ENCODE peak calls at places on chromosomes 3 and 15, in seven cellular contexts. One of them, this sample, is unnamed.

GRCh38 chr3:11641683-11642407 is 1.9 kb downstream of the VGLL4 start:
- DNase-seq in HCEC 1CT: peak; percentile 64
- DNase-seq in foreskin fibroblast: peak; percentile 73
- DNase-seq in stimulated activated CD8-positive, alpha-beta memory T cell treated with anti-CD3 and anti-CD28 coated beads, Interleukin-12 subunit alpha, Interleukin-12 subunit beta, amount 100 ng/mL, for 1 hour: no peak
- DNase-seq in Karpas-422: peak; percentile 77
- DNase-seq in heart right ventricle: no peak
- DNase-seq in epithelial cell of esophagus: peak; percentile 39
- DNase-seq in this sample: peak; percentile 81

GRCh38 chr3:133464573-133464972 is 64.7 kb downstream of the BFSP2 start:
- DNase-seq in Karpas-422: peak; percentile 85
- DNase-seq in HCEC 1CT: peak; percentile 46
- DNase-seq in foreskin fibroblast: peak; percentile 66
- DNase-seq in stimulated activated CD8-positive, alpha-beta memory T cell treated with anti-CD3 and anti-CD28 coated beads, Interleukin-12 subunit alpha, Interleukin-12 subunit beta, amount 100 ng/mL, for 1 hour: no peak
- DNase-seq in epithelial cell of esophagus: peak; percentile 30
- DNase-seq in heart right ventricle: no peak
- DNase-seq in this sample: no peak

GRCh38 chr3:126845910-126846309 is 137.0 kb upstream of the PLXNA1 start:
- DNase-seq in heart right ventricle: no peak
- DNase-seq in epithelial cell of esophagus: no peak
- DNase-seq in stimulated activated CD8-positive, alpha-beta memory T cell treated with anti-CD3 and anti-CD28 coated beads, Interleukin-12 subunit alpha, Interleukin-12 subunit beta, amount 100 ng/mL, for 1 hour: no peak
- DNase-seq in foreskin fibroblast: no peak
- DNase-seq in HCEC 1CT: no peak
- DNase-seq in Karpas-422: no peak
- DNase-seq in this sample: no peak

GRCh38 chr3:177804032-177804431 is 606.8 kb upstream of the TBL1XR1 start:
- DNase-seq in epithelial cell of esophagus: no peak
- DNase-seq in heart right ventricle: no peak
- DNase-seq in stimulated activated CD8-positive, alpha-beta memory T cell treated with anti-CD3 and anti-CD28 coated beads, Interleukin-12 subunit alpha, Interleukin-12 subunit beta, amount 100 ng/mL, for 1 hour: no peak
- DNase-seq in HCEC 1CT: no peak
- DNase-seq in foreskin fibroblast: no peak
- DNase-seq in Karpas-422: no peak
- DNase-seq in this sample: no peak

GRCh38 chr3:163817015-163817414 is 1261.3 kb downstream of the SI start:
- DNase-seq in HCEC 1CT: no peak
- DNase-seq in heart right ventricle: no peak
- DNase-seq in foreskin fibroblast: no peak
- DNase-seq in stimulated activated CD8-positive, alpha-beta memory T cell treated with anti-CD3 and anti-CD28 coated beads, Interleukin-12 subunit alpha, Interleukin-12 subunit beta, amount 100 ng/mL, for 1 hour: no peak
- DNase-seq in Karpas-422: no peak
- DNase-seq in epithelial cell of esophagus: no peak
- DNase-seq in this sample: no peak

GRCh38 chr15:95459288-95459687 is 871.2 kb upstream of the NR2F2 start:
- DNase-seq in Karpas-422: no peak
- DNase-seq in heart right ventricle: no peak
- DNase-seq in foreskin fibroblast: peak; percentile 8
- DNase-seq in HCEC 1CT: peak; percentile 3
- DNase-seq in stimulated activated CD8-positive, alpha-beta memory T cell treated with anti-CD3 and anti-CD28 coated beads, Interleukin-12 subunit alpha, Interleukin-12 subunit beta, amount 100 ng/mL, for 1 hour: no peak
- DNase-seq in epithelial cell of esophagus: peak; percentile 49
- DNase-seq in this sample: no peak

GRCh38 chr3:63245842-63246241 is 32.3 kb upstream of the SYNPR start:
- DNase-seq in heart right ventricle: no peak
- DNase-seq in stimulated activated CD8-positive, alpha-beta memory T cell treated with anti-CD3 and anti-CD28 coated beads, Interleukin-12 subunit alpha, Interleukin-12 subunit beta, amount 100 ng/mL, for 1 hour: no peak
- DNase-seq in HCEC 1CT: no peak
- DNase-seq in epithelial cell of esophagus: no peak
- DNase-seq in foreskin fibroblast: no peak
- DNase-seq in Karpas-422: no peak
- DNase-seq in this sample: no peak

GRCh38 chr3:143668924-143669790 is 179.1 kb downstream of the SLC9A9 start:
- DNase-seq in heart right ventricle: no peak
- DNase-seq in foreskin fibroblast: peak; percentile 67
- DNase-seq in epithelial cell of esophagus: no peak
- DNase-seq in stimulated activated CD8-positive, alpha-beta memory T cell treated with anti-CD3 and anti-CD28 coated beads, Interleukin-12 subunit alpha, Interleukin-12 subunit beta, amount 100 ng/mL, for 1 hour: no peak
- DNase-seq in Karpas-422: no peak
- DNase-seq in HCEC 1CT: peak; percentile 25
- DNase-seq in this sample: peak; percentile 23

GRCh38 chr15:39788108-39788507 is 5.5 kb upstream of the FSIP1 start:
- DNase-seq in HCEC 1CT: peak; percentile 9
- DNase-seq in epithelial cell of esophagus: no peak
- DNase-seq in Karpas-422: no peak
- DNase-seq in heart right ventricle: no peak
- DNase-seq in foreskin fibroblast: peak; percentile 44
- DNase-seq in stimulated activated CD8-positive, alpha-beta memory T cell treated with anti-CD3 and anti-CD28 coated beads, Interleukin-12 subunit alpha, Interleukin-12 subunit beta, amount 100 ng/mL, for 1 hour: no peak
- DNase-seq in this sample: no peak

GRCh38 chr3:11642455-11643162 is 1.1 kb downstream of the VGLL4 start:
- DNase-seq in foreskin fibroblast: peak; percentile 85
- DNase-seq in epithelial cell of esophagus: peak; percentile 46
- DNase-seq in heart right ventricle: peak; percentile 75
- DNase-seq in Karpas-422: peak; percentile 91
- DNase-seq in stimulated activated CD8-positive, alpha-beta memory T cell treated with anti-CD3 and anti-CD28 coated beads, Interleukin-12 subunit alpha, Interleukin-12 subunit beta, amount 100 ng/mL, for 1 hour: peak; percentile 36
- DNase-seq in HCEC 1CT: peak; percentile 76
- DNase-seq in this sample: peak; percentile 61

GRCh38 chr15:67025719-67026118 is 39.7 kb upstream of the SMAD3 start:
- DNase-seq in foreskin fibroblast: peak; percentile 84
- DNase-seq in Karpas-422: no peak
- DNase-seq in heart right ventricle: peak; percentile 40
- DNase-seq in epithelial cell of esophagus: no peak
- DNase-seq in HCEC 1CT: peak; percentile 68
- DNase-seq in stimulated activated CD8-positive, alpha-beta memory T cell treated with anti-CD3 and anti-CD28 coated beads, Interleukin-12 subunit alpha, Interleukin-12 subunit beta, amount 100 ng/mL, for 1 hour: no peak
- DNase-seq in this sample: peak; percentile 57

GRCh38 chr15:67189326-67190051 is 65.0 kb downstream of the AAGAB start:
- DNase-seq in HCEC 1CT: no peak
- DNase-seq in Karpas-422: no peak
- DNase-seq in foreskin fibroblast: no peak
- DNase-seq in heart right ventricle: peak; percentile 85
- DNase-seq in epithelial cell of esophagus: no peak
- DNase-seq in stimulated activated CD8-positive, alpha-beta memory T cell treated with anti-CD3 and anti-CD28 coated beads, Interleukin-12 subunit alpha, Interleukin-12 subunit beta, amount 100 ng/mL, for 1 hour: no peak
- DNase-seq in this sample: no peak

GRCh38 chr3:13579089-13579488 is 30.2 kb downstream of the FBLN2 start:
- DNase-seq in HCEC 1CT: no peak
- DNase-seq in stimulated activated CD8-positive, alpha-beta memory T cell treated with anti-CD3 and anti-CD28 coated beads, Interleukin-12 subunit alpha, Interleukin-12 subunit beta, amount 100 ng/mL, for 1 hour: no peak
- DNase-seq in heart right ventricle: no peak
- DNase-seq in epithelial cell of esophagus: peak; percentile 79
- DNase-seq in Karpas-422: no peak
- DNase-seq in foreskin fibroblast: peak; percentile 80
- DNase-seq in this sample: peak; percentile 67

GRCh38 chr3:124217542-124217941 is 225.6 kb upstream of the ROPN1 start:
- DNase-seq in epithelial cell of esophagus: peak; percentile 86
- DNase-seq in foreskin fibroblast: peak; percentile 79
- DNase-seq in heart right ventricle: peak; percentile 71
- DNase-seq in stimulated activated CD8-positive, alpha-beta memory T cell treated with anti-CD3 and anti-CD28 coated beads, Interleukin-12 subunit alpha, Interleukin-12 subunit beta, amount 100 ng/mL, for 1 hour: no peak
- DNase-seq in Karpas-422: peak; percentile 80
- DNase-seq in HCEC 1CT: peak; percentile 29
- DNase-seq in this sample: peak; percentile 35

GRCh38 chr3:155083313-155083905 is 3.3 kb downstream of the MME start:
- DNase-seq in Karpas-422: no peak
- DNase-seq in heart right ventricle: no peak
- DNase-seq in HCEC 1CT: no peak
- DNase-seq in foreskin fibroblast: peak; percentile 5
- DNase-seq in stimulated activated CD8-positive, alpha-beta memory T cell treated with anti-CD3 and anti-CD28 coated beads, Interleukin-12 subunit alpha, Interleukin-12 subunit beta, amount 100 ng/mL, for 1 hour: no peak
- DNase-seq in epithelial cell of esophagus: no peak
- DNase-seq in this sample: no peak

GRCh38 chr3:186307594-186307993 is 54.4 kb downstream of the DGKG start:
- DNase-seq in stimulated activated CD8-positive, alpha-beta memory T cell treated with anti-CD3 and anti-CD28 coated beads, Interleukin-12 subunit alpha, Interleukin-12 subunit beta, amount 100 ng/mL, for 1 hour: no peak
- DNase-seq in HCEC 1CT: no peak
- DNase-seq in Karpas-422: peak; percentile 79
- DNase-seq in epithelial cell of esophagus: peak; percentile 65
- DNase-seq in foreskin fibroblast: peak; percentile 74
- DNase-seq in heart right ventricle: no peak
- DNase-seq in this sample: no peak

GRCh38 chr3:56970401-56971002 is 90.0 kb upstream of the SPATA12 start:
- DNase-seq in HCEC 1CT: no peak
- DNase-seq in stimulated activated CD8-positive, alpha-beta memory T cell treated with anti-CD3 and anti-CD28 coated beads, Interleukin-12 subunit alpha, Interleukin-12 subunit beta, amount 100 ng/mL, for 1 hour: no peak
- DNase-seq in foreskin fibroblast: no peak
- DNase-seq in epithelial cell of esophagus: no peak
- DNase-seq in Karpas-422: peak; percentile 78
- DNase-seq in heart right ventricle: no peak
- DNase-seq in this sample: no peak

GRCh38 chr3:38137615-38138346 is 680 bp upstream of the MYD88 start:
- DNase-seq in stimulated activated CD8-positive, alpha-beta memory T cell treated with anti-CD3 and anti-CD28 coated beads, Interleukin-12 subunit alpha, Interleukin-12 subunit beta, amount 100 ng/mL, for 1 hour: no peak
- DNase-seq in HCEC 1CT: peak; percentile 75
- DNase-seq in epithelial cell of esophagus: no peak
- DNase-seq in heart right ventricle: no peak
- DNase-seq in Karpas-422: peak; percentile 68
- DNase-seq in foreskin fibroblast: peak; percentile 34
- DNase-seq in this sample: no peak

GRCh38 chr3:48997102-48997637 is 7.1 kb downstream of the P4HTM start:
- DNase-seq in stimulated activated CD8-positive, alpha-beta memory T cell treated with anti-CD3 and anti-CD28 coated beads, Interleukin-12 subunit alpha, Interleukin-12 subunit beta, amount 100 ng/mL, for 1 hour: no peak
- DNase-seq in Karpas-422: no peak
- DNase-seq in heart right ventricle: no peak
- DNase-seq in epithelial cell of esophagus: no peak
- DNase-seq in HCEC 1CT: no peak
- DNase-seq in foreskin fibroblast: no peak
- DNase-seq in this sample: no peak

GRCh38 chr3:182331356-182331755 is 461.9 kb upstream of the ATP11B start:
- DNase-seq in heart right ventricle: no peak
- DNase-seq in foreskin fibroblast: no peak
- DNase-seq in Karpas-422: peak; percentile 91
- DNase-seq in epithelial cell of esophagus: peak; percentile 58
- DNase-seq in HCEC 1CT: no peak
- DNase-seq in stimulated activated CD8-positive, alpha-beta memory T cell treated with anti-CD3 and anti-CD28 coated beads, Interleukin-12 subunit alpha, Interleukin-12 subunit beta, amount 100 ng/mL, for 1 hour: no peak
- DNase-seq in this sample: no peak

GRCh38 chr15:89654311-89654761 is 931 bp downstream of the KIF7 start:
- DNase-seq in stimulated activated CD8-positive, alpha-beta memory T cell treated with anti-CD3 and anti-CD28 coated beads, Interleukin-12 subunit alpha, Interleukin-12 subunit beta, amount 100 ng/mL, for 1 hour: no peak
- DNase-seq in heart right ventricle: no peak
- DNase-seq in epithelial cell of esophagus: peak; percentile 65
- DNase-seq in foreskin fibroblast: peak; percentile 75
- DNase-seq in Karpas-422: no peak
- DNase-seq in HCEC 1CT: peak; percentile 58
- DNase-seq in this sample: no peak

GRCh38 chr3:185207931-185208746 is 45.7 kb downstream of the EHHADH start:
- DNase-seq in epithelial cell of esophagus: peak; percentile 92
- DNase-seq in HCEC 1CT: peak; percentile 93
- DNase-seq in stimulated activated CD8-positive, alpha-beta memory T cell treated with anti-CD3 and anti-CD28 coated beads, Interleukin-12 subunit alpha, Interleukin-12 subunit beta, amount 100 ng/mL, for 1 hour: no peak
- DNase-seq in foreskin fibroblast: peak; percentile 30
- DNase-seq in Karpas-422: peak; percentile 84
- DNase-seq in heart right ventricle: no peak
- DNase-seq in this sample: no peak

GRCh38 chr15:41544650-41545015 is 576 bp upstream of the RPAP1 start:
- DNase-seq in foreskin fibroblast: peak; percentile 96
- DNase-seq in stimulated activated CD8-positive, alpha-beta memory T cell treated with anti-CD3 and anti-CD28 coated beads, Interleukin-12 subunit alpha, Interleukin-12 subunit beta, amount 100 ng/mL, for 1 hour: no peak
- DNase-seq in Karpas-422: no peak
- DNase-seq in heart right ventricle: no peak
- DNase-seq in HCEC 1CT: no peak
- DNase-seq in epithelial cell of esophagus: no peak
- DNase-seq in this sample: no peak

GRCh38 chr3:195200010-195200822 is 70.7 kb downstream of the XXYLT1 start:
- DNase-seq in HCEC 1CT: no peak
- DNase-seq in Karpas-422: no peak
- DNase-seq in stimulated activated CD8-positive, alpha-beta memory T cell treated with anti-CD3 and anti-CD28 coated beads, Interleukin-12 subunit alpha, Interleukin-12 subunit beta, amount 100 ng/mL, for 1 hour: no peak
- DNase-seq in heart right ventricle: peak; percentile 2
- DNase-seq in epithelial cell of esophagus: no peak
- DNase-seq in foreskin fibroblast: peak; percentile 26
- DNase-seq in this sample: no peak

GRCh38 chr3:8767181-8767666 is 2.2 kb downstream of the OXTR start:
- DNase-seq in heart right ventricle: no peak
- DNase-seq in stimulated activated CD8-positive, alpha-beta memory T cell treated with anti-CD3 and anti-CD28 coated beads, Interleukin-12 subunit alpha, Interleukin-12 subunit beta, amount 100 ng/mL, for 1 hour: no peak
- DNase-seq in foreskin fibroblast: no peak
- DNase-seq in Karpas-422: no peak
- DNase-seq in HCEC 1CT: no peak
- DNase-seq in epithelial cell of esophagus: no peak
- DNase-seq in this sample: no peak

GRCh38 chr3:107235923-107236315 is 141.3 kb upstream of the CCDC54 start:
- DNase-seq in HCEC 1CT: peak; percentile 90
- DNase-seq in Karpas-422: peak; percentile 89
- DNase-seq in heart right ventricle: peak; percentile 78
- DNase-seq in epithelial cell of esophagus: peak; percentile 88
- DNase-seq in stimulated activated CD8-positive, alpha-beta memory T cell treated with anti-CD3 and anti-CD28 coated beads, Interleukin-12 subunit alpha, Interleukin-12 subunit beta, amount 100 ng/mL, for 1 hour: peak; percentile 25
- DNase-seq in foreskin fibroblast: peak; percentile 94
- DNase-seq in this sample: peak; percentile 81

This sample was measured in fibroblast of the conjunctiva.